ENCODE peak calls at places on chromosomes 2 and 18, in seven cellular contexts. Y is NCI-H345, T is breast epithelium, E is left lung, P is NCI-H446, U is HTR-8/SVneo, N is HCT116. X is an unnamed sample.

GRCh38 chr2:84038866-84039265 is 420.2 kb downstream of the SUCLG1 start:
- DNase-seq in T (no peak), U (peak), E (no peak), N (no peak), Y (peak), P (no peak), X (no peak)

GRCh38 chr2:9423922-9424272 is 443 bp downstream of the CPSF3 start:
- DNase-seq in U (no peak), E (no peak), N (no peak), Y (peak), T (no peak), P (no peak), X (no peak)

GRCh38 chr18:29660777-29661176 is 1381.8 kb downstream of the DSC3 start:
- DNase-seq in E (no peak), P (no peak), Y (no peak), N (no peak), T (no peak), U (no peak), X (no peak)

GRCh38 chr18:31225668-31226067 is 63.0 kb upstream of the DSC1 start:
- DNase-seq in Y (no peak), T (no peak), P (no peak), U (peak), E (no peak), N (no peak), X (no peak)

GRCh38 chr18:49130261-49130660 is 179.5 kb upstream of the SMAD7 start:
- DNase-seq in T (no peak), P (no peak), Y (no peak), E (no peak), N (no peak), U (no peak), X (no peak)

GRCh38 chr2:73896362-73897239 is 3.8 kb downstream of the ACTG2 start:
- DNase-seq in T (no peak), Y (no peak), N (no peak), E (peak), P (no peak), U (no peak), X (no peak)

GRCh38 chr2:63821396-63821795 is 20.3 kb upstream of the UGP2 start:
- DNase-seq in N (no peak), U (no peak), E (no peak), P (no peak), Y (no peak), T (no peak), X (no peak)

GRCh38 chr2:30351941-30352340 is 95.1 kb upstream of the LCLAT1 start:
- DNase-seq in P (no peak), E (no peak), U (no peak), Y (no peak), T (no peak), N (no peak), X (no peak)

GRCh38 chr18:25830787-25831186 is 259.6 kb downstream of the SS18 start:
- DNase-seq in E (no peak), P (peak), Y (no peak), U (no peak), N (no peak), T (no peak), X (no peak)

GRCh38 chr2:235171511-235172130 is 219.8 kb downstream of the SH3BP4 start:
- DNase-seq in T (no peak), Y (no peak), N (no peak), P (no peak), E (no peak), U (peak), X (peak)

GRCh38 chr2:64819371-64819770 is 165.7 kb upstream of the SERTAD2 start:
- DNase-seq in N (no peak), E (no peak), U (no peak), Y (no peak), T (no peak), P (no peak), X (no peak)

GRCh38 chr2:116979941-116980340 is 834.5 kb upstream of the DDX18 start:
- DNase-seq in T (no peak), Y (no peak), N (no peak), E (no peak), U (no peak), P (no peak), X (no peak)

GRCh38 chr2:226040344-226040743 is 640.8 kb downstream of the NYAP2 start:
- DNase-seq in T (no peak), Y (no peak), N (no peak), E (no peak), U (no peak), P (no peak), X (no peak)

GRCh38 chr18:12336887-12337286 is 28.8 kb downstream of the TUBB6 start:
- DNase-seq in T (no peak), P (no peak), N (no peak), U (peak), Y (no peak), E (no peak), X (no peak)